ENCODE peak calls at places on chromosomes 11 and 22, in five cellular contexts. G is brain microvascular endothelial cell, J is adrenal gland, Y is aorta, T is tibial artery. C is an unnamed sample.
A peak's percentile ranks its signal among the peaks of the same experiment; 100 is the strongest.

GRCh38 chr11:133362921-133363320 is 169.4 kb downstream of the OPCML start:
- DNase-seq in Y (no peak), G (no peak), T (no peak), J (no peak), C (no peak)

GRCh38 chr22:21677606-21678443 is 12.0 kb downstream of the PPIL2 start:
- DNase-seq in G (no peak), Y (no peak), J (no peak), T (no peak), C (no peak)

GRCh38 chr22:18024956-18025720 is 777 bp upstream of the MICAL3 start:
- DNase-seq in T (peak; percentile 56), G (no peak), Y (no peak), J (no peak), C (no peak)

GRCh38 chr11:125433454-125434121 is 62.5 kb downstream of the FEZ1 start:
- DNase-seq in Y (peak; percentile 64), G (peak; percentile 50), T (peak; percentile 61), J (peak; percentile 38), C (no peak)

GRCh38 chr11:114166389-114166788 is 106.9 kb downstream of the ZBTB16 start:
- DNase-seq in T (no peak), Y (no peak), J (no peak), G (no peak), C (no peak)

GRCh38 chr11:22539851-22540376 is 85.7 kb downstream of the FANCF start:
- DNase-seq in G (peak; percentile 27), Y (no peak), T (no peak), J (no peak), C (no peak)

GRCh38 chr11:7527029-7527428 is 13.2 kb downstream of the PPFIBP2 start:
- DNase-seq in Y (no peak), G (no peak), T (no peak), J (no peak), C (no peak)

GRCh38 chr22:23518381-23519187 is 61.5 kb downstream of the IGLL1 start:
- DNase-seq in T (no peak), Y (no peak), J (no peak), G (no peak), C (peak; percentile 54)

GRCh38 chr11:18567081-18567480 is 21.5 kb downstream of the UEVLD start:
- DNase-seq in G (no peak), T (no peak), Y (no peak), J (no peak), C (no peak)
- H3K36me3 ChIP-seq in G (peaks cover 14% of the 10 kb centered on the region), T (peaks cover 60% of the 10 kb centered on the region), Y (no peaks in the 10 kb centered on the region), J (peaks cover 38% of the 10 kb centered on the region), C (peaks cover 76% of the 10 kb centered on the region)

DNA sequence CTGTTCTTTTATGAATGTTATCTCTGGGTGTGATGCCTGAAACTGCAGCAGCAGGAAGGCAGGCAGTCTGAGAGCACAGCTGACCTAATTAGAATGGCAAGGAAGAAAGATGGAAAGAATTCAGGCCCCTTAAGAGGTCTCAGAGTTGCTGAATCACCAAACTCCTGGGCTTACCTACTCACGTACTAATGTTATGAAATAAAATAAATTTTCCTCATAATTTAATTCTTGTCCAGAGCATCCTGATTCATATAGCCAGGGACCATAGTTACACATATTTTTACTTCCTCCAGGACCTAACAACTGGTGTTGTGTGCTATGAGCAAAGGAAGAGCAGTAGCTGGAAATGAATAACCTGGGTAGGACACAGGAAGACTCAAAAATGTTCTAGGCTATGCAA is 41.9 kb downstream of the SNX19 start:
- DNase-seq in J (no peak), G (no peak), T (no peak), Y (no peak), C (no peak)
- H3K36me3 ChIP-seq in J (peaks cover 51% of the 10 kb centered on the region), G (peaks cover 34% of the 10 kb centered on the region), T (peaks cover 44% of the 10 kb centered on the region), Y (peaks cover 5% of the 10 kb centered on the region), C (peaks cover 80% of the 10 kb centered on the region)

GRCh38 chr11:94997437-94997836 is 23.9 kb downstream of the KDM4D start:
- DNase-seq in J (no peak), Y (no peak), G (no peak), T (no peak), C (no peak)

GRCh38 chr11:94993400-94993943 is 20.0 kb downstream of the KDM4D start:
- DNase-seq in G (no peak), T (no peak), Y (no peak), J (no peak), C (no peak)

DNA sequence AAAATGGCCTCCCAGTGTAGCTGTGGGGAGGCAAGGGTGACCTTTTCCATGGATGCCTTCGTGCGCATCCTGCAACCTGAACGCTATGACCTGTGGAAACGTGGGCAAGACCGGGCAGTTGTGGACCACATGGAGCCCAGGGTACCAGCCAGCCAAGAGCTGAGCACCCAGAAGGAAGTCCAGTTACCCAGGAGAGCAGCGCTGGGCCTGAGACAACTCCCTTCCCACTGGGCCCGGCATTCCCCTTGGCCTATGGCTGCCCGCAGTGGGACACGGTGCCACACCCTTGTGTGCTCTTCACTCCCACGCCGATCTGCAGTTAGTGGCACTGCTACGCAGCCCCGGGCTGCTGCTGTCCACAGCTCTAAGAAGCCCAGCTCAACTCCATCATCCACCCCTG is 24.8 kb downstream of the KDM4D start:
- DNase-seq in T (no peak), J (no peak), G (no peak), Y (peak; percentile 28), C (no peak)
- H3K36me3 ChIP-seq in T (no peaks in the 10 kb centered on the region), J (no peaks in the 10 kb centered on the region), G (no peaks in the 10 kb centered on the region), Y (no peaks in the 10 kb centered on the region), C (peaks cover 7% of the 10 kb centered on the region)

DNA sequence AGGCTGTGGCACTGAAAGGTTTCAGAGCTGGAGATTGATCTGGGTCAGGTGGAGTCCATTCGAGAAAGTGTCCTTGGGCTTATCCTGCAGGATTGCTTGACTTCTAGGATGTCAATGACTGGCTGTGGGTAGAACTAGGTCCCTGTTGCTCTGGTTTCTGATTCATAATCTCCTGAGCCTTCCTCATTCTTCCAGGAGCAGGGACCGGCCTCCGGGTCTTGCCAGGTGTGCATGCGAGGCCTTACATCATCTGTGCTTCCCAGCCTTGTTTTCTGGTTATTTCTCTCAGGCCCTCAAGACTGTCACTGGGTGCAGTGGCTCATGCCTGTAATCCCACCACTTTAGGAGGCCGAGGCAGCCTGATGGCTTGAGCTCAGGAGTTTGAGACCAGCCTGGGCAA is 33.3 kb upstream of the SORL1-AS1 start:
- DNase-seq in T (no peak), J (no peak), G (no peak), Y (no peak), C (no peak)
- H3K36me3 ChIP-seq in T (no peaks in the 10 kb centered on the region), J (no peaks in the 10 kb centered on the region), G (no peaks in the 10 kb centered on the region), Y (no peaks in the 10 kb centered on the region), C (peaks cover 46% of the 10 kb centered on the region)

GRCh38 chr22:36337365-36338130 is 50.2 kb downstream of the MYH9 start:
- DNase-seq in T (no peak), Y (no peak), J (no peak), G (no peak), C (no peak)
- H3K36me3 ChIP-seq in T (peaks cover 73% of the 10 kb centered on the region), Y (peaks cover 4% of the 10 kb centered on the region), J (peaks cover 68% of the 10 kb centered on the region), G (peaks cover 96% of the 10 kb centered on the region), C (no peaks in the 10 kb centered on the region)

GRCh38 chr22:50208430-50208938 is 7.7 kb downstream of the SELENOO start:
- DNase-seq in J (no peak), G (no peak), Y (peak; percentile 41), T (no peak), C (no peak)
- H3K36me3 ChIP-seq in J (peaks cover 59% of the 10 kb centered on the region), G (peaks cover 28% of the 10 kb centered on the region), Y (no peaks in the 10 kb centered on the region), T (peaks cover 49% of the 10 kb centered on the region), C (peaks cover 74% of the 10 kb centered on the region)

GRCh38 chr11:593347-593746 is 17.1 kb downstream of the PHRF1 start:
- DNase-seq in J (no peak), Y (no peak), G (no peak), T (no peak), C (no peak)
- H3K36me3 ChIP-seq in J (peaks cover 93% of the 10 kb centered on the region), Y (peaks cover 3% of the 10 kb centered on the region), G (peaks cover 64% of the 10 kb centered on the region), T (peaks cover 97% of the 10 kb centered on the region), C (peaks cover 100% of the 10 kb centered on the region)

GRCh38 chr11:99519095-99519494 is 498.3 kb downstream of the CNTN5 start:
- DNase-seq in J (no peak), G (no peak), Y (no peak), T (no peak), C (no peak)
- H3K36me3 ChIP-seq in J (no peaks in the 10 kb centered on the region), G (no peaks in the 10 kb centered on the region), Y (no peaks in the 10 kb centered on the region), T (no peaks in the 10 kb centered on the region), C (no peaks in the 10 kb centered on the region)

DNA sequence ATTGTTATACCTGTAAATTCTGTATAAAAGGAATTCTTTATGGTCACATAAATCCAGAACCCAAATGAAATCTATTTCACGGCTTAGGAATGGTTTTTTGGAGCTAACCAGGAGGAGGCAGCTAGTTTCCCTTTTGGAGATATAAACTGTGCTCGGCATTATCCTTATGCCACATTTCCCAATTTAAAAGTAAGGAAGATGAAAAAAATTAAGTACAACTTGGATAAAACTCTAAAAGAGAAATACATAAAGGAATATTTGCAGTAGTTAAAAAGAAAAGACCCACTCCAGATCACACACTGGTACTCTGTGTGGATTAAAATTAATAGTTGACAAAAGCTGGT is 17.7 kb downstream of the DLAT start:
- DNase-seq in G (no peak), Y (no peak), J (no peak), T (no peak), C (no peak)
- H3K36me3 ChIP-seq in G (peaks cover 18% of the 10 kb centered on the region), Y (peaks cover 3% of the 10 kb centered on the region), J (peaks cover 46% of the 10 kb centered on the region), T (peaks cover 58% of the 10 kb centered on the region), C (peaks cover 90% of the 10 kb centered on the region)